ENCODE peak calls at places on chromosomes 13 and 19, in four cellular contexts. D is progenitor cell of endocrine pancreas; W is activated T-cell treated with anti-CD3 and anti-CD28 coated beads, Interleukin-2, amount 50 U/mL, for 72 hours; Y is activated CD8-positive, alpha-beta memory T cell treated with anti-CD3 and anti-CD28 coated beads for 1 hour. A is an unnamed sample.

GRCh38 chr13:47555235-47555634 is 445.8 kb downstream of the SUCLA2 start:
- DNase-seq in Y (no peak), W (no peak), D (no peak), A (no peak)

GRCh38 chr13:114048463-114048862 is 74.6 kb upstream of the C13orf46 start:
- DNase-seq in Y (no peak), W (no peak), D (no peak), A (no peak)

GRCh38 chr13:42345367-42345766 is 73.4 kb downstream of the AKAP11 start:
- DNase-seq in W (no peak), D (no peak), Y (no peak), A (no peak)

GRCh38 chr13:49098198-49098597 is 121.9 kb upstream of the MLNR start:
- DNase-seq in W (no peak), D (no peak), Y (no peak), A (no peak)

GRCh38 chr13:35690546-35690945 is 214.1 kb upstream of the MAB21L1 start:
- DNase-seq in Y (no peak), D (no peak), W (no peak), A (no peak)

GRCh38 chr13:44895584-44895983 is 93.7 kb downstream of the NUFIP1 start:
- DNase-seq in W (no peak), Y (no peak), D (no peak), A (no peak)

GRCh38 chr19:55528030-55528801 is 8.7 kb downstream of the SBK2 start:
- DNase-seq in W (no peak), Y (no peak), D (no peak), A (no peak)

GRCh38 chr19:49091391-49092038 is 6.3 kb downstream of the SNRNP70 start:
- DNase-seq in Y (no peak), D (no peak), W (no peak), A (no peak)

GRCh38 chr13:36819811-36820140 is 754 bp downstream of the RFXAP start:
- DNase-seq in Y (no peak), D (no peak), W (peak), A (peak)